ENCODE peak calls at places on chromosomes 7 and 10, in eight cellular contexts. L is transverse colon; A is NCI-H1105; S is effector CD4-positive, alpha-beta T cell; I is effector CD8-positive, alpha-beta T cell; F is stomach; R is H7; B is B cell. K is an unnamed sample.

GRCh38 chr10:22631185-22631584 is 83.2 kb downstream of the PIP4K2A start:
- DNase-seq in B (no peak), L (no peak), R (no peak), I (no peak), F (no peak), S (no peak), A (no peak), K (no peak)

GRCh38 chr10:102673961-102674511 is 29.8 kb downstream of the TRIM8 start:
- DNase-seq in S (peak), I (peak), B (peak), L (peak), R (peak), F (peak), A (peak), K (peak)

GRCh38 chr7:133984023-133984422 is 143.1 kb upstream of the LRGUK start:
- DNase-seq in B (no peak), I (no peak), L (no peak), A (peak), F (no peak), S (no peak), R (no peak), K (no peak)

GRCh38 chr10:47243356-47243755 is 56.6 kb upstream of the GDF10 start:
- DNase-seq in F (peak), I (no peak), A (no peak), S (no peak), B (no peak), R (no peak), L (peak), K (no peak)

GRCh38 chr10:12854988-12855387 is 146.5 kb downstream of the CCDC3 start:
- DNase-seq in L (no peak), F (no peak), I (no peak), B (no peak), R (no peak), S (no peak), A (no peak), K (peak)

GRCh38 chr10:88080213-88080612 is 216.8 kb downstream of the PTEN start:
- DNase-seq in F (peak), R (no peak), S (no peak), I (no peak), A (no peak), B (no peak), L (no peak), K (no peak)

GRCh38 chr7:138459300-138460175 is 521 bp upstream of the TRIM24 start:
- DNase-seq in A (peak), F (peak), R (no peak), I (peak), B (peak), L (peak), S (peak), K (no peak)

GRCh38 chr10:24579911-24580310 is 143.8 kb downstream of the ARHGAP21 start:
- DNase-seq in I (no peak), S (no peak), A (no peak), L (no peak), B (peak), R (peak), F (no peak), K (no peak)

GRCh38 chr10:77899080-77899477 is 27.5 kb downstream of the DLG5 start:
- DNase-seq in R (no peak), L (peak), B (no peak), S (no peak), A (no peak), F (peak), I (no peak), K (peak)

GRCh38 chr7:67470256-67470751 is 473.7 kb downstream of the TYW1 start:
- DNase-seq in L (no peak), R (no peak), S (no peak), B (no peak), F (no peak), I (no peak), A (no peak), K (no peak)

GRCh38 chr10:96752380-96752779 is 32.1 kb upstream of the PIK3AP1 start:
- DNase-seq in F (no peak), R (no peak), L (no peak), A (no peak), I (no peak), S (no peak), B (no peak), K (no peak)

GRCh38 chr7:77657427-77658331 is 38.6 kb upstream of the RSBN1L start:
- DNase-seq in B (peak), L (no peak), I (no peak), A (peak), F (no peak), R (peak), S (no peak), K (no peak)

GRCh38 chr10:95268438-95268837 is 22.4 kb downstream of the PDLIM1 start:
- DNase-seq in A (no peak), S (no peak), I (no peak), F (no peak), L (no peak), B (no peak), R (no peak), K (no peak)

GRCh38 chr10:24790599-24790998 is 66.9 kb upstream of the ARHGAP21 start:
- DNase-seq in I (no peak), S (no peak), A (no peak), F (no peak), B (no peak), L (no peak), R (no peak), K (no peak)

GRCh38 chr7:23618241-23618640 is 21.1 kb downstream of the CCDC126 start:
- DNase-seq in B (no peak), S (no peak), R (no peak), L (no peak), F (no peak), A (no peak), I (no peak), K (no peak)

GRCh38 chr7:140506788-140507464 is 27.6 kb upstream of the MKRN1 start:
- DNase-seq in F (no peak), L (peak), A (peak), I (no peak), R (peak), S (no peak), B (no peak), K (no peak)

GRCh38 chr10:70512149-70512611 is 33.6 kb downstream of the PALD1 start:
- DNase-seq in I (no peak), R (peak), S (no peak), A (no peak), F (no peak), L (no peak), B (no peak), K (no peak)

GRCh38 chr10:48655426-48656240 is 29.0 kb upstream of the WDFY4 start:
- DNase-seq in F (peak), S (no peak), A (no peak), I (no peak), R (no peak), L (peak), B (no peak), K (peak)

GRCh38 chr7:3282457-3282856 is 18.6 kb upstream of the SDK1 start:
- DNase-seq in L (no peak), R (no peak), A (no peak), F (no peak), B (no peak), S (no peak), I (no peak), K (no peak)

GRCh38 chr10:48692748-48693147 is 8.1 kb downstream of the WDFY4 start:
- DNase-seq in S (no peak), A (no peak), L (no peak), F (no peak), B (peak), R (no peak), I (no peak), K (no peak)

GRCh38 chr7:96786261-96786997 is 76.8 kb upstream of the SEM1 start:
- DNase-seq in R (peak), S (no peak), I (no peak), A (peak), F (no peak), B (no peak), L (no peak), K (no peak)

GRCh38 chr10:8216893-8217292 is 162.4 kb downstream of the GATA3 start:
- DNase-seq in I (no peak), R (no peak), A (no peak), F (no peak), B (no peak), S (no peak), L (no peak), K (no peak)